ENCODE peak calls at places on chromosomes 5 and 9, in four cellular contexts. One of them, this sample, is unnamed.

GRCh38 chr5:127997131-127997775 is 86.3 kb upstream of the SLC12A2 start:
- DNase-seq in stomach: no peak
- DNase-seq in heart left ventricle: no peak
- DNase-seq in IMR-90: no peak
- DNase-seq in this sample: no peak

GRCh38 chr5:141843156-141843927 is 34.9 kb downstream of the PCDH1 start:
- DNase-seq in stomach: peak; percentile 63
- DNase-seq in heart left ventricle: no peak
- DNase-seq in IMR-90: peak; percentile 44
- DNase-seq in this sample: no peak

GRCh38 chr9:116566677-116567488 is 120.2 kb upstream of the TRIM32 start:
- DNase-seq in stomach: peak; percentile 35
- DNase-seq in heart left ventricle: no peak
- DNase-seq in IMR-90: peak; percentile 63
- DNase-seq in this sample: no peak

GRCh38 chr9:22237497-22238363 is 208.9 kb upstream of the DMRTA1 start:
- DNase-seq in stomach: no peak
- DNase-seq in heart left ventricle: no peak
- DNase-seq in IMR-90: peak; percentile 91
- DNase-seq in this sample: no peak

GRCh38 chr9:34633851-34634550 is 3.6 kb downstream of the SIGMAR1 start:
- DNase-seq in stomach: peak; percentile 65
- DNase-seq in heart left ventricle: peak; percentile 46
- DNase-seq in IMR-90: peak; percentile 64
- DNase-seq in this sample: peak; percentile 78

GRCh38 chr9:89642789-89643188 is 38.0 kb downstream of the GADD45G start:
- DNase-seq in stomach: no peak
- DNase-seq in heart left ventricle: no peak
- DNase-seq in IMR-90: no peak
- DNase-seq in this sample: no peak

GRCh38 chr9:68999393-69000105 is 14.4 kb downstream of the PRKACG start:
- DNase-seq in stomach: peak; percentile 66
- DNase-seq in heart left ventricle: peak; percentile 55
- DNase-seq in IMR-90: peak; percentile 65
- DNase-seq in this sample: peak; percentile 72

GRCh38 chr9:130823435-130823834 is 11.6 kb upstream of the ABL1 start:
- DNase-seq in stomach: no peak
- DNase-seq in heart left ventricle: no peak
- DNase-seq in IMR-90: peak; percentile 69
- DNase-seq in this sample: no peak

GRCh38 chr5:96243203-96243602 is 189.8 kb downstream of the PCSK1 start:
- DNase-seq in stomach: no peak
- DNase-seq in heart left ventricle: no peak
- DNase-seq in IMR-90: peak; percentile 70
- DNase-seq in this sample: no peak

GRCh38 chr9:2788948-2789347 is 54.9 kb downstream of the PUM3 start:
- DNase-seq in stomach: no peak
- DNase-seq in heart left ventricle: no peak
- DNase-seq in IMR-90: no peak
- DNase-seq in this sample: no peak

GRCh38 chr9:135090547-135090946 is 3.1 kb downstream of the OLFM1 start:
- DNase-seq in stomach: no peak
- DNase-seq in heart left ventricle: no peak
- DNase-seq in IMR-90: no peak
- DNase-seq in this sample: peak; percentile 48

GRCh38 chr5:176389114-176389768 is 690 bp downstream of the HIGD2A start:
- DNase-seq in stomach: no peak
- DNase-seq in heart left ventricle: no peak
- DNase-seq in IMR-90: no peak
- DNase-seq in this sample: peak; percentile 35

GRCh38 chr5:176388341-176389113 is at the start of the genes HIGD2A and NOP16:
- DNase-seq in stomach: peak; percentile 99
- DNase-seq in heart left ventricle: peak; percentile 100
- DNase-seq in IMR-90: peak; percentile 98
- DNase-seq in this sample: peak; percentile 93

GRCh38 chr5:176386491-176386890 is 1.9 kb downstream of the NOP16 start:
- DNase-seq in stomach: no peak
- DNase-seq in heart left ventricle: no peak
- DNase-seq in IMR-90: no peak
- DNase-seq in this sample: no peak

GRCh38 chr5:176387384-176387925 is 943 bp downstream of the NOP16 start:
- DNase-seq in stomach: no peak
- DNase-seq in heart left ventricle: no peak
- DNase-seq in IMR-90: no peak
- DNase-seq in this sample: no peak

DNA sequence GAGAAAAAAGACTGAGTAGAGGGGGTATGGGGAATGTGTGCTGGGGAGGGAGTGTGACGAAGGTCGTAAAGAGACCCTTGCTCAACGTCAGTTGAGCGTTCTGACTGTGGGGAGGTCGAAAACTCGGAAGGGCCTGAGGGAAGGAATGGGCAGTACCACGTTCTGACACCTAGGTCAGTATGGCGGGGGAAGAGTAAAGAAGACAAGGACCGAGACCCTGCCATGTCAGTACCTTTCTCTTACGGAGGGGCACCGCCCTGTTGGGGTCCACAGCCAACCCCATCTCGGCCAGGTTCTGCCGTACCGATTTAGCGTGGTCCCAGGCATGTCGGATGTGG is 426 bp downstream of the NOP16 start:
- DNase-seq in stomach: no peak
- DNase-seq in heart left ventricle: no peak
- DNase-seq in IMR-90: peak; percentile 9
- DNase-seq in this sample: peak; percentile 45
- TF ChIP-seq POLR2A in stomach: no peak
- TF ChIP-seq POLR2A in heart left ventricle: no peak
- TF ChIP-seq POLR2A in IMR-90: no peak
- TF ChIP-seq POLR2A in this sample: no peak

GRCh38 chr5:52799983-52800393 is 12.3 kb downstream of the ITGA1 start:
- DNase-seq in stomach: peak; percentile 96
- DNase-seq in heart left ventricle: peak; percentile 97
- DNase-seq in IMR-90: peak; percentile 94
- DNase-seq in this sample: peak; percentile 74
- TF ChIP-seq POLR2A in stomach: no peak
- TF ChIP-seq POLR2A in heart left ventricle: peak; percentile 66
- TF ChIP-seq POLR2A in IMR-90: peak; percentile 71
- TF ChIP-seq POLR2A in this sample: peak; percentile 76

GRCh38 chr9:128094166-128094949 is 26.3 kb downstream of the SLC25A25 start:
- DNase-seq in stomach: peak; percentile 92
- DNase-seq in heart left ventricle: peak; percentile 95
- DNase-seq in IMR-90: peak; percentile 97
- DNase-seq in this sample: peak; percentile 95
- TF ChIP-seq POLR2A in stomach: no peak
- TF ChIP-seq POLR2A in heart left ventricle: peak; percentile 87
- TF ChIP-seq POLR2A in IMR-90: peak; percentile 37
- TF ChIP-seq POLR2A in this sample: no peak

GRCh38 chr5:140114341-140115185 is 654 bp downstream of the PURA start:
- DNase-seq in stomach: peak; percentile 70
- DNase-seq in heart left ventricle: peak; percentile 79
- DNase-seq in IMR-90: peak; percentile 55
- DNase-seq in this sample: no peak
- TF ChIP-seq POLR2A in stomach: no peak
- TF ChIP-seq POLR2A in heart left ventricle: no peak
- TF ChIP-seq POLR2A in IMR-90: no peak
- TF ChIP-seq POLR2A in this sample: no peak

GRCh38 chr5:410911-411517 is 32.0 kb upstream of the EXOC3 start:
- DNase-seq in stomach: no peak
- DNase-seq in heart left ventricle: no peak
- DNase-seq in IMR-90: peak; percentile 58
- DNase-seq in this sample: no peak
- TF ChIP-seq POLR2A in stomach: no peak
- TF ChIP-seq POLR2A in heart left ventricle: no peak
- TF ChIP-seq POLR2A in IMR-90: no peak
- TF ChIP-seq POLR2A in this sample: no peak

GRCh38 chr5:179246227-179246626 is 99.0 kb downstream of the ADAMTS2 start:
- DNase-seq in stomach: no peak
- DNase-seq in heart left ventricle: no peak
- DNase-seq in IMR-90: no peak
- DNase-seq in this sample: no peak
- TF ChIP-seq POLR2A in stomach: no peak
- TF ChIP-seq POLR2A in heart left ventricle: no peak
- TF ChIP-seq POLR2A in IMR-90: no peak
- TF ChIP-seq POLR2A in this sample: no peak

GRCh38 chr5:169921370-169921769 is 58.9 kb downstream of the INSYN2B start:
- DNase-seq in stomach: no peak
- DNase-seq in heart left ventricle: no peak
- DNase-seq in IMR-90: no peak
- DNase-seq in this sample: no peak

GRCh38 chr5:169923988-169924387 is 56.3 kb downstream of the INSYN2B start:
- DNase-seq in stomach: no peak
- DNase-seq in heart left ventricle: no peak
- DNase-seq in IMR-90: no peak
- DNase-seq in this sample: no peak

GRCh38 chr5:169917425-169917824 is 62.9 kb downstream of the INSYN2B start:
- DNase-seq in stomach: no peak
- DNase-seq in heart left ventricle: no peak
- DNase-seq in IMR-90: no peak
- DNase-seq in this sample: no peak

GRCh38 chr5:169922474-169922873 is 57.8 kb downstream of the INSYN2B start:
- DNase-seq in stomach: no peak
- DNase-seq in heart left ventricle: no peak
- DNase-seq in IMR-90: no peak
- DNase-seq in this sample: no peak

GRCh38 chr5:169920446-169920845 is 59.8 kb downstream of the INSYN2B start:
- DNase-seq in stomach: no peak
- DNase-seq in heart left ventricle: no peak
- DNase-seq in IMR-90: no peak
- DNase-seq in this sample: no peak
- TF ChIP-seq POLR2A in stomach: no peak
- TF ChIP-seq POLR2A in heart left ventricle: no peak
- TF ChIP-seq POLR2A in IMR-90: no peak
- TF ChIP-seq POLR2A in this sample: no peak

GRCh38 chr9:136847827-136848392 is 1.3 kb upstream of the PHPT1 start:
- DNase-seq in stomach: peak; percentile 91
- DNase-seq in heart left ventricle: peak; percentile 97
- DNase-seq in IMR-90: peak; percentile 73
- DNase-seq in this sample: no peak
- TF ChIP-seq POLR2A in stomach: no peak
- TF ChIP-seq POLR2A in heart left ventricle: peak; percentile 84
- TF ChIP-seq POLR2A in IMR-90: peak; percentile 24
- TF ChIP-seq POLR2A in this sample: peak; percentile 46

This sample was measured in H54.